ENCODE peak calls at places on chromosomes 13 and 19, in eight cellular contexts. Q is thoracic aorta; A is cardiac fibroblast; V is naive B cell; O is NCI-H446 treated with DMSO at 0.1 percent for 48 hours; M is iris pigment epithelial cell; N is stimulated activated CD4-positive, alpha-beta T cell treated with anti-CD3 and anti-CD28 coated beads, Interleukin-1b, Interleukin-23, amount 100 ng/mL, for 1 hour; W is activated effector memory CD4-positive, alpha-beta T cell treated with anti-CD3 and anti-CD28 coated beads, Interleukin-2, amount 50 U/mL, for 16 hours. P is an unnamed sample.
A peak's percentile ranks its signal among the peaks of the same experiment; 100 is the strongest.

GRCh38 chr19:10268077-10268476 is 2.8 kb upstream of the ICAM1 start:
- DNase-seq in Q (no peak), A (no peak), V (no peak), O (no peak), M (no peak), N (no peak), W (no peak), P (no peak)

GRCh38 chr13:100439247-100439955 is 149.2 kb downstream of the GGACT start:
- DNase-seq in Q (no peak), A (no peak), V (no peak), O (no peak), M (no peak), N (no peak), W (no peak), P (no peak)

GRCh38 chr19:7953060-7953459 is 9.6 kb upstream of the TIMM44 start:
- DNase-seq in Q (no peak), A (peak; percentile 66), V (no peak), O (no peak), M (peak; percentile 41), N (no peak), W (no peak), P (peak; percentile 72)

GRCh38 chr19:11421607-11422098 is 2.5 kb upstream of the RGL3 start:
- DNase-seq in Q (no peak), A (peak; percentile 24), V (no peak), O (no peak), M (no peak), N (peak; percentile 27), W (peak; percentile 83), P (peak; percentile 27)

GRCh38 chr19:46759817-46760333 is 13.6 kb upstream of the STRN4 start:
- DNase-seq in Q (no peak), A (peak; percentile 95), V (no peak), O (peak; percentile 36), M (peak; percentile 97), N (no peak), W (no peak), P (peak; percentile 99)

GRCh38 chr13:20964904-20965303 is 62.4 kb upstream of the XPO4 start:
- DNase-seq in Q (no peak), A (no peak), V (no peak), O (no peak), M (peak; percentile 57), N (no peak), W (no peak), P (peak; percentile 45)

GRCh38 chr19:17719730-17720486 is 628 bp downstream of the MAP1S start:
- DNase-seq in Q (no peak), A (no peak), V (no peak), O (no peak), M (no peak), N (peak; percentile 16), W (peak; percentile 82), P (no peak)

GRCh38 chr19:40927567-40927966 is 45.5 kb upstream of the CYP2A7 start:
- DNase-seq in Q (no peak), A (no peak), V (no peak), O (no peak), M (no peak), N (no peak), W (no peak), P (no peak)

GRCh38 chr19:7925171-7925837 is 631 bp downstream of the CTXN1 start:
- DNase-seq in Q (no peak), A (peak; percentile 73), V (peak; percentile 66), O (peak; percentile 45), M (peak; percentile 54), N (peak; percentile 59), W (peak; percentile 91), P (peak; percentile 83)

GRCh38 chr19:4140237-4140711 is 13.2 kb upstream of the CREB3L3 start:
- DNase-seq in Q (no peak), A (peak; percentile 83), V (no peak), O (peak; percentile 55), M (peak; percentile 80), N (no peak), W (peak; percentile 67), P (peak; percentile 73)

GRCh38 chr13:34867590-34867989 is 74.5 kb upstream of the NBEA start:
- DNase-seq in Q (no peak), A (peak; percentile 16), V (no peak), O (no peak), M (peak; percentile 60), N (no peak), W (no peak), P (peak; percentile 45)

GRCh38 chr19:55947532-55947931 is at the start of gene NLRP8:
- DNase-seq in Q (no peak), A (no peak), V (no peak), O (no peak), M (no peak), N (no peak), W (no peak), P (no peak)

GRCh38 chr19:42268142-42268703 is 829 bp upstream of the CIC start:
- DNase-seq in Q (peak; percentile 98), A (peak; percentile 100), V (peak; percentile 100), O (peak; percentile 100), M (peak; percentile 99), N (peak; percentile 93), W (peak; percentile 98), P (peak; percentile 100)

GRCh38 chr19:7366701-7367420 is 18.1 kb downstream of the ARHGEF18 start:
- DNase-seq in Q (no peak), A (peak; percentile 51), V (no peak), O (no peak), M (peak; percentile 46), N (no peak), W (no peak), P (peak; percentile 59)

GRCh38 chr13:93398167-93398566 is 171.6 kb downstream of the GPC6 start:
- DNase-seq in Q (no peak), A (peak; percentile 63), V (no peak), O (no peak), M (peak; percentile 15), N (no peak), W (no peak), P (no peak)

GRCh38 chr13:41942462-41943094 is 18.3 kb downstream of the VWA8 start:
- DNase-seq in Q (no peak), A (peak; percentile 65), V (no peak), O (peak; percentile 4), M (peak; percentile 81), N (no peak), W (no peak), P (peak; percentile 70)

GRCh38 chr19:2173841-2174577 is 10.3 kb downstream of the DOT1L start:
- DNase-seq in Q (no peak), A (no peak), V (no peak), O (no peak), M (no peak), N (no peak), W (no peak), P (no peak)

GRCh38 chr13:46667687-46668281 is 114.8 kb downstream of the LRCH1 start:
- DNase-seq in Q (no peak), A (peak; percentile 33), V (peak; percentile 63), O (no peak), M (peak; percentile 45), N (no peak), W (no peak), P (no peak)

GRCh38 chr19:2552859-2553258 is 76.9 kb downstream of the GADD45B start:
- DNase-seq in Q (no peak), A (no peak), V (peak; percentile 78), O (no peak), M (no peak), N (no peak), W (peak; percentile 81), P (peak; percentile 61)

GRCh38 chr13:29905845-29906244 is 55.4 kb upstream of the UBL3 start:
- DNase-seq in Q (no peak), A (peak; percentile 76), V (no peak), O (no peak), M (peak; percentile 79), N (no peak), W (no peak), P (peak; percentile 59)

GRCh38 chr19:13830761-13831481 is 35.7 kb downstream of the ZSWIM4 start:
- DNase-seq in Q (no peak), A (no peak), V (no peak), O (no peak), M (no peak), N (no peak), W (no peak), P (peak; percentile 55)

GRCh38 chr13:98918771-98919170 is 59.1 kb downstream of the DOCK9 start:
- DNase-seq in Q (no peak), A (no peak), V (peak; percentile 2), O (no peak), M (no peak), N (no peak), W (no peak), P (no peak)

P was measured in EH.